ENCODE peak calls at places on chromosomes 1 and 21, in ten cellular contexts. E is brain microvascular endothelial cell; T is ovary; J is neural crest cell; H is CD4-positive, alpha-beta T cell; C is SK-N-SH; B is BJ; A is GM13977; G is Peyer's patch; I is foreskin keratinocyte. D is an unnamed sample.

GRCh38 chr1:248847181-248847955 is 9.3 kb downstream of the ZNF672 start:
- DNase-seq in T (no peak), G (peak; percentile 43), B (no peak), J (no peak), C (no peak), E (no peak), I (no peak), A (no peak), H (no peak), D (no peak)

GRCh38 chr1:24920155-24920925 is 9.7 kb downstream of the RUNX3 start:
- DNase-seq in J (no peak), T (no peak), C (no peak), E (peak; percentile 73), G (no peak), I (no peak), B (no peak), H (no peak), A (no peak), D (no peak)

GRCh38 chr1:202210370-202210769 is 16.8 kb downstream of the LGR6 start:
- DNase-seq in J (no peak), C (no peak), G (no peak), H (no peak), A (no peak), E (no peak), B (no peak), T (no peak), I (no peak), D (no peak)

GRCh38 chr1:86596891-86597290 is 50.0 kb downstream of the CLCA4 start:
- DNase-seq in I (no peak), G (no peak), T (no peak), C (no peak), J (no peak), E (no peak), H (no peak), A (no peak), B (no peak), D (no peak)

GRCh38 chr1:15323351-15323988 is 76.4 kb downstream of the FHAD1 start:
- DNase-seq in H (peak; percentile 72), I (no peak), J (peak; percentile 79), E (peak; percentile 74), B (no peak), G (peak; percentile 90), T (peak; percentile 82), C (peak; percentile 82), A (peak; percentile 84), D (peak; percentile 77)

GRCh38 chr1:201408176-201408814 is 9.2 kb upstream of the LAD1 start:
- DNase-seq in I (no peak), A (peak; percentile 87), B (peak; percentile 4), E (peak; percentile 75), H (peak; percentile 59), T (peak; percentile 41), J (peak; percentile 93), G (peak; percentile 93), C (peak; percentile 91), D (peak; percentile 95)

GRCh38 chr1:149877211-149877946 is 22.0 kb upstream of the BOLA1 start:
- DNase-seq in A (no peak), B (no peak), I (no peak), G (no peak), J (no peak), T (no peak), H (no peak), C (no peak), E (no peak), D (no peak)

GRCh38 chr1:97911266-97912215 is 9.3 kb downstream of the DPYD start:
- DNase-seq in H (no peak), B (no peak), E (no peak), C (no peak), G (no peak), A (no peak), J (no peak), T (no peak), I (no peak), D (no peak)

GRCh38 chr1:205245096-205245495 is 17.4 kb downstream of the TMCC2 start:
- DNase-seq in C (no peak), J (no peak), G (peak; percentile 10), A (no peak), E (no peak), T (peak; percentile 12), H (no peak), I (no peak), B (no peak), D (no peak)

GRCh38 chr1:116345830-116346229 is 27.2 kb upstream of the ATP1A1 start:
- DNase-seq in C (peak; percentile 20), B (no peak), H (peak; percentile 34), I (no peak), A (no peak), T (no peak), G (no peak), E (no peak), J (peak; percentile 4), D (no peak)

GRCh38 chr1:152786077-152786476 is at the start of gene LCE1E:
- DNase-seq in T (no peak), C (no peak), G (no peak), B (no peak), H (no peak), J (no peak), E (no peak), I (peak; percentile 73), A (no peak), D (no peak)

GRCh38 chr21:33185852-33186251 is 43.9 kb upstream of the IFNAR2 start:
- DNase-seq in A (no peak), E (no peak), I (no peak), H (peak; percentile 17), B (no peak), J (no peak), C (no peak), T (no peak), G (no peak), D (no peak)

GRCh38 chr1:26360051-26360806 is 6.3 kb upstream of the CRYBG2 start:
- DNase-seq in E (no peak), G (peak; percentile 63), I (no peak), A (peak; percentile 78), H (no peak), B (no peak), T (no peak), C (peak; percentile 86), J (peak; percentile 39), D (peak; percentile 68)

GRCh38 chr1:203320546-203321272 is 15.4 kb downstream of the BTG2 start:
- DNase-seq in B (no peak), C (no peak), H (peak; percentile 66), G (peak; percentile 95), A (no peak), E (no peak), T (no peak), J (no peak), I (no peak), D (no peak)

GRCh38 chr1:233707153-233707905 is 93.4 kb downstream of the KCNK1 start:
- DNase-seq in T (no peak), C (no peak), A (no peak), E (no peak), I (peak; percentile 76), H (no peak), B (peak; percentile 28), G (no peak), J (no peak), D (no peak)

GRCh38 chr21:38815060-38815405 is 9.3 kb downstream of the ETS2 start:
- DNase-seq in J (no peak), G (no peak), I (no peak), C (no peak), B (no peak), T (no peak), E (peak; percentile 36), A (no peak), H (no peak), D (no peak)

GRCh38 chr1:95127380-95127779 is 10.2 kb downstream of the TLCD4 start:
- DNase-seq in E (no peak), B (no peak), I (no peak), A (no peak), J (no peak), C (no peak), G (no peak), T (no peak), H (no peak), D (no peak)

DNA sequence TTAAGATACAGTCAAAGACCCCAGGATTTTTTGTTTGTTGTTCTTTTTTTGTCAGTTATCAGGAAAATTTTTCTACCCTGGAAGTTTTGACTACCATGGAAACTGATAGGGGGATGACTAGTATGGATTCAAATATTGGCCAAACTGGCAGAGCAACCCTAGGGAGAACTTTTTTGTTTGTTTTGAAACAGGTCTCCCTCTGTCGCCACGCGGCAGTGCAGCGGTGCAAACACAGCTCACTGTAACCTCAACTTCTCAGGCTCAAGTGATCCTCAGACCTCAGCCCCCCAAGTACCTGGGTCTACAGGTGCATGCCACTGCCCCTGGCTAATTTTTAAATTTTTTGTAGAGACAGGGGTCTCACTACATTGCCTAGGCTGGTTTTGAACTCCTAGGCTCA is 46.6 kb downstream of the TOR3A start:
- DNase-seq in A (no peak), T (no peak), G (no peak), E (no peak), B (no peak), J (no peak), C (no peak), H (no peak), I (no peak), D (no peak)
- TF ChIP-seq CTCF in A (no peak), T (no peak), G (no peak), E (no peak), B (no peak), J (no peak), C (no peak), H (no peak), I (no peak), D (no peak)

GRCh38 chr1:30525980-30526651 is 197.3 kb downstream of the MATN1 start:
- DNase-seq in C (no peak), E (peak; percentile 82), A (no peak), I (peak; percentile 32), T (no peak), H (no peak), B (peak; percentile 56), J (no peak), G (no peak), D (peak; percentile 52)
- TF ChIP-seq CTCF in C (no peak), E (no peak), A (no peak), I (no peak), T (no peak), H (no peak), B (no peak), J (no peak), G (no peak), D (no peak)

DNA sequence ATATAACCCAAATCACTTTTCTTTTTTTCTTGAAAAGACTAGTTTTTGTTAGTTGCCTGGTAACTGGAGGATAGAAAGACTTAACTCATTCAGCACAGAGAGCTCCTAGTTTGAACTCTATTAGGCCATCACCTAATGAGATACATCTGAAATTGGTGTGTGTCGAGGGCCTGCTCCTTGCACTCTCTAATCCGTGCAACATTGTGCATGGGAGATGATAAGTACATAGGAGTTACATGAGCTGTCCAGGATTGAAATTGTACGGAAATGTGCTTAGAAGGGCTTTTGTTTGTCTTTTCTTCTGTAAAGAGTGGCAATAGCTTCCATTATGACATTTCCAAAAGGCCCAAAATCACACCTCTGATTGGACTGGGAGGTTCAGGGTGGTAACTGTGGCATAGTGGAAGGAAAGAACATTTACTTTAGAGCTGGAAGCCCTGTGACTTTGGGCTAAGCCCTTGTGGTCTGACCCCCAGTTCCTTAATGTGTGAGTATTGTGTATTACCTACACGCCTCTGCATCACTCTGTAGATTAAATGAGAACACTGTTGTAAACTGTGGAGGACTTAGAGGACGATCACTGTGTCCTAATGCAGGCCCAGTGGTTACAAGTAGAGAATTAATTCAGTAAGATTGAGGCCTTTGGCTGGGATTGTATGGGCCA is 71.2 kb downstream of the FGGY start:
- DNase-seq in G (no peak), I (no peak), J (no peak), H (no peak), C (no peak), A (no peak), E (no peak), B (no peak), T (no peak), D (no peak)
- TF ChIP-seq CTCF in G (no peak), I (no peak), J (no peak), H (no peak), C (no peak), A (no peak), E (no peak), B (no peak), T (no peak), D (no peak)

GRCh38 chr1:216562383-216562782 is 139.1 kb upstream of the USH2A start:
- DNase-seq in B (no peak), A (no peak), J (no peak), E (no peak), G (no peak), C (no peak), I (no peak), H (no peak), T (no peak), D (no peak)
- TF ChIP-seq CTCF in B (peak; percentile 25), A (no peak), J (no peak), E (peak; percentile 39), G (no peak), C (peak; percentile 40), I (peak; percentile 35), H (no peak), T (no peak), D (peak; percentile 5)